ENCODE peak calls at places on chromosomes 5 and 9, in seven cellular contexts. R is left colon; G is AG08396; F is progenitor cell of endocrine pancreas; J is activated naive CD4-positive, alpha-beta T cell treated with anti-CD3 and anti-CD28 coated beads for 36 hours; W is left cardiac atrium; H is naive thymus-derived CD8-positive, alpha-beta T cell. Q is an unnamed sample.

GRCh38 chr9:128027166-128027539 is 40.0 kb downstream of the NAIF1 start:
- DNase-seq in R (no peak), G (no peak), F (no peak), J (peak), W (no peak), H (no peak), Q (no peak)

GRCh38 chr9:131096490-131097258 is at the start of gene AIF1L:
- DNase-seq in R (no peak), G (peak), F (peak), J (peak), W (no peak), H (no peak), Q (no peak)

GRCh38 chr5:88108490-88109279 is 160.0 kb downstream of the TMEM161B start:
- DNase-seq in R (no peak), G (no peak), F (no peak), J (no peak), W (no peak), H (no peak), Q (no peak)

GRCh38 chr5:151682751-151683331 is 3.9 kb downstream of the SPARC start:
- DNase-seq in R (no peak), G (no peak), F (no peak), J (no peak), W (no peak), H (no peak), Q (no peak)

GRCh38 chr5:150534811-150535210 is 26.9 kb downstream of the NDST1 start:
- DNase-seq in R (no peak), G (no peak), F (no peak), J (no peak), W (no peak), H (no peak), Q (peak)

GRCh38 chr5:136521696-136522095 is 156.4 kb upstream of the TRPC7 start:
- DNase-seq in R (no peak), G (no peak), F (no peak), J (no peak), W (no peak), H (no peak), Q (no peak)

GRCh38 chr5:148808864-148809642 is 17.4 kb upstream of the ADRB2 start:
- DNase-seq in R (no peak), G (no peak), F (no peak), J (peak), W (no peak), H (no peak), Q (no peak)

GRCh38 chr5:117748336-117748735 is 1173.7 kb upstream of the SEMA6A start:
- DNase-seq in R (no peak), G (no peak), F (no peak), J (no peak), W (no peak), H (no peak), Q (no peak)

GRCh38 chr5:131720714-131721113 is 76.1 kb downstream of the FNIP1 start:
- DNase-seq in R (no peak), G (no peak), F (no peak), J (no peak), W (no peak), H (no peak), Q (no peak)

GRCh38 chr5:154943527-154943926 is 2.7 kb downstream of the MRPL22 start:
- DNase-seq in R (no peak), G (no peak), F (no peak), J (no peak), W (no peak), H (no peak), Q (no peak)

GRCh38 chr9:98024702-98025101 is 31.8 kb upstream of the NANS start:
- DNase-seq in R (no peak), G (no peak), F (no peak), J (no peak), W (no peak), H (no peak), Q (no peak)

GRCh38 chr9:32550046-32550608 is 2.0 kb upstream of the SMIM27 start:
- DNase-seq in R (no peak), G (peak), F (no peak), J (no peak), W (no peak), H (no peak), Q (no peak)

GRCh38 chr5:135598691-135599395 is 20.1 kb upstream of the CXCL14 start:
- DNase-seq in R (no peak), G (no peak), F (no peak), J (no peak), W (no peak), H (no peak), Q (no peak)

GRCh38 chr9:99433555-99433954 is 211.5 kb downstream of the SEC61B start:
- DNase-seq in R (peak), G (peak), F (no peak), J (peak), W (peak), H (peak), Q (peak)

GRCh38 chr5:55868846-55869245 is 17.7 kb downstream of the IL31RA start:
- DNase-seq in R (no peak), G (peak), F (no peak), J (peak), W (peak), H (no peak), Q (no peak)

GRCh38 chr9:133569109-133569785 is 34.7 kb downstream of the ADAMTSL2 start:
- DNase-seq in R (no peak), G (no peak), F (no peak), J (no peak), W (no peak), H (no peak), Q (no peak)

GRCh38 chr9:133888048-133888778 is 103.9 kb downstream of the VAV2 start:
- DNase-seq in R (no peak), G (no peak), F (no peak), J (no peak), W (no peak), H (no peak), Q (no peak)

GRCh38 chr5:112787261-112787660 is 49.6 kb downstream of the APC start:
- DNase-seq in R (no peak), G (no peak), F (no peak), J (no peak), W (no peak), H (no peak), Q (no peak)